ENCODE peak calls at places on chromosome 4, in eight cellular contexts. One of them, this sample, is unnamed.

GRCh38 chr4:73948990-73949706 is 32.7 kb downstream of the PF4 start:
- ATAC-seq in lower lobe of right lung: no peak
- ATAC-seq in psoas muscle: no peak
- ATAC-seq in Panc1: no peak
- ATAC-seq in heart right ventricle: no peak
- ATAC-seq in lung: no peak
- ATAC-seq in HCT116: no peak
- ATAC-seq in body of pancreas: peak; percentile 71
- ATAC-seq in this sample: no peak

GRCh38 chr4:6984611-6985115 is 58.5 kb upstream of the TADA2B start:
- ATAC-seq in lung: no peak
- ATAC-seq in psoas muscle: no peak
- ATAC-seq in heart right ventricle: no peak
- ATAC-seq in body of pancreas: no peak
- ATAC-seq in Panc1: peak; percentile 19
- ATAC-seq in HCT116: no peak
- ATAC-seq in lower lobe of right lung: no peak
- ATAC-seq in this sample: no peak

GRCh38 chr4:185112104-185112503 is 31.0 kb upstream of the SLC25A4 start:
- ATAC-seq in body of pancreas: peak; percentile 39
- ATAC-seq in psoas muscle: peak; percentile 98
- ATAC-seq in heart right ventricle: peak; percentile 94
- ATAC-seq in Panc1: peak; percentile 98
- ATAC-seq in HCT116: peak; percentile 89
- ATAC-seq in lower lobe of right lung: peak; percentile 88
- ATAC-seq in lung: peak; percentile 94
- ATAC-seq in this sample: peak; percentile 98

GRCh38 chr4:116108606-116109005 is 976.8 kb downstream of the TRAM1L1 start:
- ATAC-seq in heart right ventricle: no peak
- ATAC-seq in psoas muscle: no peak
- ATAC-seq in lower lobe of right lung: no peak
- ATAC-seq in Panc1: no peak
- ATAC-seq in lung: no peak
- ATAC-seq in body of pancreas: no peak
- ATAC-seq in HCT116: no peak
- ATAC-seq in this sample: no peak

GRCh38 chr4:124146071-124146470 is 566.5 kb downstream of the ANKRD50 start:
- ATAC-seq in lung: no peak
- ATAC-seq in Panc1: no peak
- ATAC-seq in lower lobe of right lung: no peak
- ATAC-seq in psoas muscle: no peak
- ATAC-seq in body of pancreas: no peak
- ATAC-seq in HCT116: no peak
- ATAC-seq in heart right ventricle: no peak
- ATAC-seq in this sample: no peak

GRCh38 chr4:92421920-92422319 is 118.2 kb downstream of the GRID2 start:
- ATAC-seq in Panc1: no peak
- ATAC-seq in heart right ventricle: no peak
- ATAC-seq in HCT116: no peak
- ATAC-seq in psoas muscle: no peak
- ATAC-seq in lung: no peak
- ATAC-seq in lower lobe of right lung: no peak
- ATAC-seq in body of pancreas: no peak
- ATAC-seq in this sample: no peak

GRCh38 chr4:152606800-152607577 is 71.1 kb upstream of the FBXW7 start:
- ATAC-seq in heart right ventricle: no peak
- ATAC-seq in lung: no peak
- ATAC-seq in body of pancreas: no peak
- ATAC-seq in psoas muscle: no peak
- ATAC-seq in HCT116: no peak
- ATAC-seq in Panc1: no peak
- ATAC-seq in lower lobe of right lung: no peak
- ATAC-seq in this sample: no peak

GRCh38 chr4:168907119-168907698 is 102.8 kb downstream of the CBR4 start:
- ATAC-seq in heart right ventricle: no peak
- ATAC-seq in HCT116: peak; percentile 34
- ATAC-seq in body of pancreas: no peak
- ATAC-seq in lung: no peak
- ATAC-seq in psoas muscle: no peak
- ATAC-seq in Panc1: no peak
- ATAC-seq in lower lobe of right lung: no peak
- ATAC-seq in this sample: no peak

GRCh38 chr4:184444953-184445309 is 29.4 kb downstream of the IRF2 start:
- ATAC-seq in Panc1: no peak
- ATAC-seq in lower lobe of right lung: peak; percentile 43
- ATAC-seq in body of pancreas: no peak
- ATAC-seq in HCT116: no peak
- ATAC-seq in lung: no peak
- ATAC-seq in psoas muscle: peak; percentile 36
- ATAC-seq in heart right ventricle: no peak
- ATAC-seq in this sample: no peak

GRCh38 chr4:146927710-146928109 is 18.0 kb downstream of the TTC29 start:
- ATAC-seq in heart right ventricle: no peak
- ATAC-seq in Panc1: no peak
- ATAC-seq in psoas muscle: no peak
- ATAC-seq in lower lobe of right lung: no peak
- ATAC-seq in body of pancreas: no peak
- ATAC-seq in lung: no peak
- ATAC-seq in HCT116: no peak
- ATAC-seq in this sample: no peak

GRCh38 chr4:182555997-182556418 is 312.8 kb downstream of the TENM3 start:
- ATAC-seq in lung: no peak
- ATAC-seq in heart right ventricle: no peak
- ATAC-seq in lower lobe of right lung: peak; percentile 23
- ATAC-seq in psoas muscle: no peak
- ATAC-seq in HCT116: no peak
- ATAC-seq in Panc1: no peak
- ATAC-seq in body of pancreas: no peak
- ATAC-seq in this sample: no peak

GRCh38 chr4:714087-714486 is 8.5 kb downstream of the PCGF3 start:
- ATAC-seq in body of pancreas: no peak
- ATAC-seq in psoas muscle: no peak
- ATAC-seq in lung: no peak
- ATAC-seq in lower lobe of right lung: peak; percentile 20
- ATAC-seq in HCT116: no peak
- ATAC-seq in Panc1: no peak
- ATAC-seq in heart right ventricle: no peak
- ATAC-seq in this sample: no peak

GRCh38 chr4:100147684-100148083 is 42.6 kb downstream of the DDIT4L start:
- ATAC-seq in heart right ventricle: no peak
- ATAC-seq in lung: no peak
- ATAC-seq in body of pancreas: no peak
- ATAC-seq in Panc1: no peak
- ATAC-seq in psoas muscle: no peak
- ATAC-seq in lower lobe of right lung: no peak
- ATAC-seq in HCT116: no peak
- ATAC-seq in this sample: no peak

GRCh38 chr4:116752027-116752426 is 333.3 kb downstream of the TRAM1L1 start:
- ATAC-seq in Panc1: no peak
- ATAC-seq in heart right ventricle: no peak
- ATAC-seq in HCT116: no peak
- ATAC-seq in psoas muscle: no peak
- ATAC-seq in lung: no peak
- ATAC-seq in lower lobe of right lung: no peak
- ATAC-seq in body of pancreas: no peak
- ATAC-seq in this sample: no peak

GRCh38 chr4:6324999-6325790 is 55.5 kb downstream of the WFS1 start:
- ATAC-seq in lower lobe of right lung: peak; percentile 83
- ATAC-seq in heart right ventricle: peak; percentile 72
- ATAC-seq in psoas muscle: peak; percentile 26
- ATAC-seq in HCT116: peak; percentile 64
- ATAC-seq in lung: peak; percentile 63
- ATAC-seq in Panc1: no peak
- ATAC-seq in body of pancreas: no peak
- ATAC-seq in this sample: peak; percentile 62

GRCh38 chr4:154743683-154744340 is at the start of gene LRAT:
- ATAC-seq in lung: peak; percentile 92
- ATAC-seq in HCT116: peak; percentile 98
- ATAC-seq in body of pancreas: peak; percentile 95
- ATAC-seq in psoas muscle: peak; percentile 56
- ATAC-seq in lower lobe of right lung: peak; percentile 94
- ATAC-seq in heart right ventricle: no peak
- ATAC-seq in Panc1: peak; percentile 86
- ATAC-seq in this sample: peak; percentile 68
- H3K4me3 ChIP-seq in lung: peak within 1 kb of the TSS; percentile 27
- H3K4me3 ChIP-seq in HCT116: peak within 1 kb of the TSS; percentile 65
- H3K4me3 ChIP-seq in body of pancreas: peak within 1 kb of the TSS; percentile 50
- H3K4me3 ChIP-seq in psoas muscle: peak within 1 kb of the TSS; percentile 62
- H3K4me3 ChIP-seq in lower lobe of right lung: peak within 1 kb of the TSS; percentile 57
- H3K4me3 ChIP-seq in heart right ventricle: peak within 1 kb of the TSS; percentile 25
- H3K4me3 ChIP-seq in Panc1: peak within 1 kb of the TSS; percentile 24
- H3K4me3 ChIP-seq in this sample: peak within 1 kb of the TSS; percentile 4

GRCh38 chr4:25875281-25875745 is 12.5 kb upstream of the SEL1L3 start:
- ATAC-seq in HCT116: no peak
- ATAC-seq in psoas muscle: no peak
- ATAC-seq in body of pancreas: no peak
- ATAC-seq in lower lobe of right lung: no peak
- ATAC-seq in heart right ventricle: no peak
- ATAC-seq in lung: no peak
- ATAC-seq in Panc1: no peak
- ATAC-seq in this sample: no peak
- H3K4me3 ChIP-seq in HCT116: no peak overlapping the region
- H3K4me3 ChIP-seq in psoas muscle: no peak overlapping the region
- H3K4me3 ChIP-seq in body of pancreas: no peak overlapping the region
- H3K4me3 ChIP-seq in lower lobe of right lung: no peak overlapping the region
- H3K4me3 ChIP-seq in heart right ventricle: no peak overlapping the region
- H3K4me3 ChIP-seq in lung: no peak overlapping the region
- H3K4me3 ChIP-seq in Panc1: no peak overlapping the region
- H3K4me3 ChIP-seq in this sample: no peak overlapping the region

DNA sequence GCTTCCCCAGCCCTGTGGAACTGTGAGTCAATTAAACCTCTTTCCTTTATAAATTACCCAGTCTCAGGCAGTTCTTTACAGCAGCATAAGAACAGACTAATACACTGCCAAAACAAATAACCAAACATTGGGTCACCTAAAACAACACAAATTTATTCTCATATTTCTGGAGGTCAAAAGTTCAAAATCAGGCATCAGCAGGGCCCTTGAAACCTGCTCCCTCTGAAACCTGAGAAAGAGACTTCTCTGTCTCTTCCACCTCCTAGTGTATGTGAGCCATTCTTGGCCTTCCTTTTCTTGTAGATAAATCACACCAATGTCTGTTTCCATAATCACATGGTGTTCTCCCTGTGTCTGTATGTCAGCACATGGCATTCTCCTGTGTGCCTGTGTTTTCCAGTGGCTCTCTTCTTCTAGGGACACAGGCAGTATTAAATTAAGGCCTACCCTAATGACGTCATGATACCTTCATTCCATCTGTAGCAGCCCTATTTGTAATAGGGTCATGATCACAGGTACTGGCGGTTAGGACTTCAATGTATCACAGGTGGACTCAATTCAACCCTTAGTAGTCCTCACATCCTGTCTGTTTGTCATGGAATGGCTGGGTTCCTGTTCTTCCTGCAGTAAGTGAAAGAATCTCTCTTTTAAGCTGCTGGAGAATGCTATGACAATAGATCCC is 147.3 kb upstream of the CLNK start:
- ATAC-seq in lung: no peak
- ATAC-seq in heart right ventricle: no peak
- ATAC-seq in Panc1: no peak
- ATAC-seq in psoas muscle: no peak
- ATAC-seq in HCT116: no peak
- ATAC-seq in lower lobe of right lung: no peak
- ATAC-seq in body of pancreas: no peak
- ATAC-seq in this sample: no peak
- H3K4me3 ChIP-seq in lung: no peak overlapping the region
- H3K4me3 ChIP-seq in heart right ventricle: no peak overlapping the region
- H3K4me3 ChIP-seq in Panc1: no peak overlapping the region
- H3K4me3 ChIP-seq in psoas muscle: no peak overlapping the region
- H3K4me3 ChIP-seq in HCT116: no peak overlapping the region
- H3K4me3 ChIP-seq in lower lobe of right lung: no peak overlapping the region
- H3K4me3 ChIP-seq in body of pancreas: no peak overlapping the region
- H3K4me3 ChIP-seq in this sample: no peak overlapping the region

GRCh38 chr4:98470366-98470765 is 188.0 kb downstream of the TSPAN5 start:
- ATAC-seq in lower lobe of right lung: no peak
- ATAC-seq in body of pancreas: no peak
- ATAC-seq in Panc1: no peak
- ATAC-seq in psoas muscle: no peak
- ATAC-seq in HCT116: no peak
- ATAC-seq in lung: no peak
- ATAC-seq in heart right ventricle: no peak
- ATAC-seq in this sample: no peak

GRCh38 chr4:98469776-98470175 is 188.6 kb downstream of the TSPAN5 start:
- ATAC-seq in body of pancreas: no peak
- ATAC-seq in Panc1: no peak
- ATAC-seq in HCT116: no peak
- ATAC-seq in lung: no peak
- ATAC-seq in psoas muscle: no peak
- ATAC-seq in heart right ventricle: no peak
- ATAC-seq in lower lobe of right lung: no peak
- ATAC-seq in this sample: no peak

GRCh38 chr4:98473046-98473445 is 185.4 kb downstream of the TSPAN5 start:
- ATAC-seq in Panc1: no peak
- ATAC-seq in lung: no peak
- ATAC-seq in body of pancreas: no peak
- ATAC-seq in psoas muscle: no peak
- ATAC-seq in lower lobe of right lung: no peak
- ATAC-seq in heart right ventricle: no peak
- ATAC-seq in HCT116: no peak
- ATAC-seq in this sample: no peak

GRCh38 chr4:98468744-98469143 is 189.7 kb downstream of the TSPAN5 start:
- ATAC-seq in HCT116: no peak
- ATAC-seq in Panc1: no peak
- ATAC-seq in heart right ventricle: no peak
- ATAC-seq in psoas muscle: no peak
- ATAC-seq in body of pancreas: no peak
- ATAC-seq in lower lobe of right lung: no peak
- ATAC-seq in lung: no peak
- ATAC-seq in this sample: no peak

DNA sequence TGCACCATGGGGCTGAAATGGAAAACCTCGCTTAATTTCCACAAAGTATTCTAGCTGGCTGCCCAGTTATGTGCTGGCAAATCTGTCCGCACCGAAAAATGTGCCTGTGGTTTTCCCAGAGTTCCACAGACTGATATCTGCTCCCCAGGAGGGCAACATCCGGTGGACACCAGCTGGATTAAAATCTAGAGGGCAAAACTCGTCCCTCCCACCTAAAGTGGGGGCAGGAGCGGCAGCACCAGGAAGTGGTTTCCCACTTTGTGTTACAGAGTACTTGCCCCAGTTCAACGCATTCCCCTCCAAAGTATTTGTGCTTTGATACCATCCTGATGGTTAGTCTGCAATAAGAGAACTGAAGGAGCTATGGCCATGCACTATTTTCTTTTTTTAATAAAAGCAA is 187.6 kb downstream of the TSPAN5 start:
- ATAC-seq in lung: no peak
- ATAC-seq in body of pancreas: no peak
- ATAC-seq in psoas muscle: no peak
- ATAC-seq in Panc1: no peak
- ATAC-seq in lower lobe of right lung: no peak
- ATAC-seq in HCT116: no peak
- ATAC-seq in heart right ventricle: no peak
- ATAC-seq in this sample: no peak
- H3K4me3 ChIP-seq in lung: no peak overlapping the region
- H3K4me3 ChIP-seq in body of pancreas: no peak overlapping the region
- H3K4me3 ChIP-seq in psoas muscle: no peak overlapping the region
- H3K4me3 ChIP-seq in Panc1: no peak overlapping the region
- H3K4me3 ChIP-seq in lower lobe of right lung: no peak overlapping the region
- H3K4me3 ChIP-seq in HCT116: no peak overlapping the region
- H3K4me3 ChIP-seq in heart right ventricle: no peak overlapping the region
- H3K4me3 ChIP-seq in this sample: no peak overlapping the region

This sample was measured in gastroesophageal sphincter.